ENCODE peak calls at places on chromosomes 11 and 22, in six cellular contexts. N is ovary, R is A549, G is upper lobe of left lung, X is K562, Y is sigmoid colon. P is an unnamed sample.

GRCh38 chr22:32112380-32112779 is 46.7 kb downstream of the C22orf42 start:
- DNase-seq in R (no peak), G (no peak), X (no peak), Y (no peak), N (no peak), P (no peak)

GRCh38 chr11:2951235-2952110 is 22.3 kb upstream of the PHLDA2 start:
- DNase-seq in X (no peak), N (no peak), G (no peak), Y (no peak), R (no peak), P (no peak)

GRCh38 chr22:29426476-29426875 is 11.9 kb upstream of the RFPL1 start:
- DNase-seq in Y (no peak), R (no peak), X (no peak), N (no peak), G (no peak), P (no peak)

GRCh38 chr22:45554040-45554406 is 51.3 kb downstream of the FBLN1 start:
- DNase-seq in N (peak), Y (no peak), X (peak), R (no peak), G (no peak), P (no peak)

GRCh38 chr11:3840870-3841425 is at the start of gene RHOG:
- DNase-seq in G (peak), N (peak), Y (peak), X (peak), R (peak), P (peak)

GRCh38 chr22:40065981-40066380 is 71.2 kb downstream of the FAM83F start:
- DNase-seq in G (no peak), Y (no peak), R (no peak), X (no peak), N (no peak), P (no peak)

GRCh38 chr22:31923166-31923565 is 21.2 kb upstream of the YWHAH start:
- DNase-seq in X (no peak), G (peak), R (no peak), N (no peak), Y (peak), P (peak)

GRCh38 chr11:63933459-63933858 is 5.3 kb upstream of the NAA40 start:
- DNase-seq in G (no peak), N (no peak), X (no peak), R (no peak), Y (no peak), P (no peak)

GRCh38 chr11:69660001-69660500 is 15.1 kb downstream of the LTO1 start:
- DNase-seq in X (no peak), G (no peak), Y (no peak), R (no peak), N (no peak), P (no peak)

GRCh38 chr22:23402275-23403151 is 177.6 kb downstream of the IGLL1 start:
- DNase-seq in X (peak), R (peak), Y (peak), G (peak), N (peak), P (no peak)

GRCh38 chr11:77580712-77581337 is 8.9 kb upstream of the AQP11 start:
- DNase-seq in X (no peak), R (peak), G (no peak), Y (no peak), N (no peak), P (no peak)

GRCh38 chr11:123473941-123474668 is 44.0 kb downstream of the GRAMD1B start:
- DNase-seq in Y (peak), R (peak), N (no peak), X (no peak), G (no peak), P (no peak)

GRCh38 chr22:25177226-25177625 is 22.4 kb upstream of the CRYBB3 start:
- DNase-seq in X (no peak), R (no peak), G (no peak), Y (no peak), N (no peak), P (no peak)

GRCh38 chr11:111586305-111586915 is 15.8 kb upstream of the SIK2 start:
- DNase-seq in Y (no peak), R (peak), N (no peak), G (no peak), X (peak), P (no peak)

GRCh38 chr22:47623740-47624103 is 861.3 kb downstream of the TBC1D22A start:
- DNase-seq in Y (peak), G (peak), R (no peak), X (peak), N (no peak), P (no peak)

GRCh38 chr11:122405788-122406341 is 249.7 kb upstream of the UBASH3B start:
- DNase-seq in G (no peak), Y (no peak), X (no peak), N (peak), R (peak), P (no peak)

GRCh38 chr11:68009391-68010000 is 631 bp upstream of the ALDH3B1 start:
- DNase-seq in X (no peak), R (peak), G (peak), Y (no peak), N (no peak), P (no peak)

GRCh38 chr22:41725510-41726110 is 26.3 kb downstream of the MEI1 start:
- DNase-seq in N (no peak), R (peak), X (peak), G (no peak), Y (no peak), P (no peak)

GRCh38 chr11:1935156-1936071 is 11.7 kb upstream of the MRPL23 start:
- DNase-seq in N (peak), R (no peak), Y (no peak), X (no peak), G (no peak), P (no peak)

GRCh38 chr11:44110231-44110679 is 14.8 kb downstream of the EXT2 start:
- DNase-seq in X (peak), G (peak), Y (no peak), N (peak), R (peak), P (peak)

GRCh38 chr22:23579870-23580585 is at the start of gene IGLL1:
- DNase-seq in N (no peak), R (no peak), G (no peak), X (no peak), Y (no peak), P (no peak)

GRCh38 chr11:130216221-130216550 is 56.6 kb downstream of the ST14 start:
- DNase-seq in Y (no peak), X (no peak), G (no peak), N (no peak), R (no peak), P (no peak)
- TF ChIP-seq EP300 in Y (no peak), X (no peak), G (no peak), N (no peak), R (no peak), P (no peak)

GRCh38 chr11:65791719-65792213 is 4.9 kb downstream of the OVOL1 start:
- DNase-seq in X (no peak), R (no peak), N (no peak), G (peak), Y (no peak), P (no peak)
- TF ChIP-seq EP300 in X (no peak), R (no peak), N (no peak), G (no peak), Y (no peak), P (no peak)

DNA sequence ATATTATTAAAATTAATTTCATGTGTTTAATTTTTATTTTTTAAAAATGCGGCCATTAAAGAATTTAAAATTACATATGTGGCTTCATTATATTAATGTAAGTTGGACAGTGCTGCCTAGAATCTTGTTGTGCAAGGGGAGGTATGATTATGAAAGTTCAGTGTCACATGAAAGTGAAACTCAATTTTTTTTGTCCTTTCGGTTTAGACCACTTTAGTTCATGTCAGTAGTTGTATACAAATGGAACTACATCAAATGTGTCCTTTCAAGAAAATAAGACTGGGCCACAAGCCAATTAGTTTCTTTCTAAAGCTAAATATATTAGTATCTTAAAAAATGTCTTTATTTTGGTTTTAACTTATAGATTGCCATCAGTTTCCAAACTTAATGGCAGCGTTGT is 35.7 kb downstream of the TBCEL start:
- DNase-seq in N (no peak), X (no peak), G (no peak), Y (no peak), R (no peak), P (no peak)
- TF ChIP-seq EP300 in N (no peak), X (no peak), G (no peak), Y (no peak), R (no peak), P (no peak)

GRCh38 chr11:18769802-18770456 is 21.7 kb downstream of the PTPN5 start:
- DNase-seq in R (no peak), N (no peak), X (no peak), Y (no peak), G (no peak), P (no peak)
- TF ChIP-seq EP300 in R (no peak), N (no peak), X (no peak), Y (no peak), G (no peak), P (no peak)

DNA sequence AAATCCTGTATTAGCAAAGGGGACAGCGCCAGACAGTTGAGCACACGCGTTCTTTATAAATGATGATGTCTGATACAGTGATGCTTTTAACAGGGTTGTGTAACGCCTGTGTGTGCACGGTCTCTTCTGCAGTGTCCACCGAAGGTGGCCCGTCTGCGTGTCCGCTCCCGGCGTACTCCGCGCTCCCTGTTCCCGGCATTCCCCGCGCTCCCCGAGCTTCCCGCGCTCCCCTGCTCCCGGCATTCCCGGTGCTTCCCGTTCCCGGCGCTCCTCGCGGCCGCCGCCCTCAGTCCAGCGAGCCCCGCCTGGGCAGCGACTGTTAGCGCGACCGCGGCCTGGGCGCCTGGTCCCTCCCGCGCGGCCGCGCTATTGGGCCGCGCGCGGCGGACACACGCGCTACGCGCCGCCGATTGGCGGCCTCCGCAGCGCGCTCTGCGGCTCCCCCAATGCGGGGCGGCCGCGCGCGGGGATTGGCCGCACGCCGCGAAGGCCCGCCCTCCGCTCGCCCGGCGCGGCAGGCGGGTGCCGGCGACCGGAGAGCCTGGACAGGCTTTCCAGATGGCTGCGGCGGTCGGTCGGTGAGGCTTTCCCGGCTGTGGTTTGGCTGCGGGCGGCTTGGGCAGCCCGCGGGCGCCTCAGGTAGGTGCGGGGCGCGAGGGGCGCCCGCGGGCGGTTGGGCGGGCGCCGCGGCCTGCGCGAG is at the start of gene DGCR8:
- DNase-seq in X (peak), G (peak), N (peak), Y (peak), R (peak), P (peak)
- TF ChIP-seq EP300 in X (peak), G (peak), N (no peak), Y (no peak), R (no peak), P (peak)

P was measured in tibial nerve.